ENCODE peak calls at places on chromosome X, in six cellular contexts. B is MCF 10A, T is endothelial cell, Z is DND-41, I is type B pancreatic cell, Y is right atrium auricular region. P is an unnamed sample.

GRCh38 chrX:141278306-141278705 is 36.0 kb upstream of the SPANXC start:
- DNase-seq in I (no peak), Z (no peak), T (peak), B (peak), Y (no peak), P (no peak)

GRCh38 chrX:46611658-46612362 is 38.2 kb downstream of the CHST7 start:
- DNase-seq in B (no peak), Z (peak), T (no peak), Y (no peak), I (no peak), P (no peak)

GRCh38 chrX:1395646-1396216 is 3.8 kb upstream of the SLC25A6 start:
- DNase-seq in T (no peak), Y (no peak), I (no peak), B (no peak), Z (no peak), P (no peak)

GRCh38 chrX:123756320-123756719 is 23.5 kb upstream of the THOC2 start:
- DNase-seq in B (no peak), Y (no peak), Z (no peak), T (no peak), I (no peak), P (no peak)

GRCh38 chrX:84123585-84123984 is 64.4 kb downstream of the RPS6KA6 start:
- DNase-seq in Y (no peak), I (no peak), T (no peak), B (no peak), Z (no peak), P (no peak)

GRCh38 chrX:39689374-39690104 is 408.2 kb downstream of the BCOR start:
- DNase-seq in B (no peak), Y (no peak), T (peak), I (no peak), Z (no peak), P (no peak)

GRCh38 chrX:150363561-150364346 is 637 bp downstream of the MAMLD1 start:
- DNase-seq in T (peak), Z (peak), I (no peak), Y (no peak), B (peak), P (no peak)

GRCh38 chrX:9785944-9786741 is at the start of gene SHROOM2:
- DNase-seq in I (no peak), T (peak), Y (no peak), B (no peak), Z (no peak), P (no peak)

GRCh38 chrX:102126863-102127262 is 1.4 kb downstream of the TCEAL2 start:
- DNase-seq in Z (no peak), B (no peak), Y (no peak), I (no peak), T (no peak), P (no peak)

GRCh38 chrX:108001218-108001814 is 19.1 kb upstream of the TEX13B start:
- DNase-seq in T (no peak), Y (no peak), B (peak), I (no peak), Z (peak), P (no peak)

GRCh38 chrX:78593701-78594100 is 65.4 kb downstream of the RTL3 start:
- DNase-seq in T (no peak), I (no peak), Z (no peak), Y (no peak), B (no peak), P (no peak)

GRCh38 chrX:80765226-80765625 is 44.5 kb downstream of the BRWD3 start:
- DNase-seq in Y (no peak), Z (no peak), B (peak), I (no peak), T (no peak), P (no peak)

GRCh38 chrX:16436348-16437188 is 213.4 kb upstream of the S100G start:
- DNase-seq in I (no peak), Z (peak), Y (peak), T (peak), B (peak), P (peak)

GRCh38 chrX:70434352-70434866 is 10.2 kb upstream of the DLG3 start:
- DNase-seq in I (peak), T (peak), B (peak), Z (peak), Y (peak), P (peak)

GRCh38 chrX:12948495-12948894 is 26.4 kb upstream of the TMSB4X start:
- DNase-seq in Y (no peak), B (no peak), T (no peak), I (no peak), Z (no peak), P (no peak)

GRCh38 chrX:153631931-153632611 is 14.9 kb upstream of the DUSP9 start:
- DNase-seq in T (no peak), I (no peak), B (no peak), Y (no peak), Z (no peak), P (no peak)

GRCh38 chrX:91435465-91435864 is 826 bp downstream of the PABPC5 start:
- DNase-seq in Y (no peak), Z (no peak), B (no peak), I (no peak), T (no peak), P (no peak)

GRCh38 chrX:144627947-144628346 is 619.4 kb upstream of the SPANXN1 start:
- DNase-seq in Z (no peak), B (peak), I (no peak), T (no peak), Y (no peak), P (no peak)

GRCh38 chrX:13495232-13495631 is 74.2 kb upstream of the EGFL6 start:
- DNase-seq in I (no peak), T (no peak), Z (no peak), Y (no peak), B (no peak), P (no peak)

GRCh38 chrX:107675823-107676555 is 47.7 kb downstream of the PRPS1 start:
- DNase-seq in T (no peak), B (peak), I (no peak), Y (no peak), Z (no peak), P (no peak)

GRCh38 chrX:11137543-11138139 is 26.5 kb downstream of the HCCS start:
- DNase-seq in Y (no peak), T (no peak), B (peak), I (no peak), Z (no peak), P (no peak)

GRCh38 chrX:107775734-107776511 is at the start of gene TSC22D3:
- DNase-seq in Y (peak), Z (no peak), B (peak), T (peak), I (no peak), P (no peak)

GRCh38 chrX:118179718-118180117 is 63.1 kb upstream of the KLHL13 start:
- DNase-seq in I (no peak), B (no peak), T (no peak), Y (no peak), Z (no peak), P (no peak)

GRCh38 chrX:16712825-16713155 is 321 bp upstream of the CTPS2 start:
- DNase-seq in I (no peak), Y (no peak), B (no peak), T (no peak), Z (no peak), P (no peak)

GRCh38 chrX:109472939-109473713 is 8.8 kb downstream of the GUCY2F start:
- DNase-seq in T (peak), Y (no peak), I (no peak), B (peak), Z (peak), P (no peak)

GRCh38 chrX:56554870-56555269 is 8.6 kb upstream of the UBQLN2 start:
- DNase-seq in Z (no peak), I (no peak), B (no peak), Y (no peak), T (no peak), P (no peak)

GRCh38 chrX:87636533-87636932 is 118.9 kb downstream of the KLHL4 start:
- DNase-seq in I (no peak), Z (peak), Y (no peak), B (no peak), T (no peak), P (no peak)

GRCh38 chrX:49862093-49862492 is 17.2 kb upstream of the USP27X start:
- DNase-seq in I (no peak), Z (no peak), T (no peak), B (no peak), Y (no peak), P (no peak)

GRCh38 chrX:38811515-38812239 is 10.4 kb downstream of the MID1IP1 start:
- DNase-seq in T (no peak), Z (no peak), Y (no peak), B (no peak), I (no peak), P (no peak)

GRCh38 chrX:147735364-147735763 is 176.4 kb upstream of the FMR1 start:
- DNase-seq in T (no peak), Z (no peak), Y (no peak), B (peak), I (no peak), P (no peak)

DNA sequence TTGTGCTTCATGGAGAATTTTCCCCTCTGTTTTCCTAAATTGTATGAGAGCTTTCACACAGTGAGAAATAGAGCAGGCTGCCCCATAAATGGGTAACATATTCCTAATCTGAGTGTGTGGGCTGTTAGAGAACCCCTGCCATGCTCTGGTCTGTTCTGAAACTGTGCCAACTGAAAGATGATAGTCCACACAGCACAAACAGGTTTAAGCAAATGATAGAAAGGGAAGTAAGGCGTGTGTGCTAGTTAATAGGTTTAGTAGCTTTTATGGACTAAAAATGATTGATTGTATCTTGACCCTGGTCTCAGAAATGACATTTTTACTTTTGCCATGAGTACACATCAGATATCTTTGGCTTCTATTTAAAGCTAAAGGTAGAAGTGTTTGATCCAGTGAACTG is 106.2 kb downstream of the PRRG1 start:
- DNase-seq in I (no peak), B (peak), Z (no peak), Y (no peak), T (no peak), P (no peak)
- TF ChIP-seq CTCF in I (no peak), B (no peak), Z (no peak), Y (no peak), T (no peak), P (no peak)

GRCh38 chrX:63128509-63128908 is 222.6 kb downstream of the SPIN4 start:
- DNase-seq in Z (peak), B (peak), T (no peak), I (no peak), Y (no peak), P (no peak)
- TF ChIP-seq CTCF in Z (peak), B (peak), T (peak), I (peak), Y (peak), P (no peak)

DNA sequence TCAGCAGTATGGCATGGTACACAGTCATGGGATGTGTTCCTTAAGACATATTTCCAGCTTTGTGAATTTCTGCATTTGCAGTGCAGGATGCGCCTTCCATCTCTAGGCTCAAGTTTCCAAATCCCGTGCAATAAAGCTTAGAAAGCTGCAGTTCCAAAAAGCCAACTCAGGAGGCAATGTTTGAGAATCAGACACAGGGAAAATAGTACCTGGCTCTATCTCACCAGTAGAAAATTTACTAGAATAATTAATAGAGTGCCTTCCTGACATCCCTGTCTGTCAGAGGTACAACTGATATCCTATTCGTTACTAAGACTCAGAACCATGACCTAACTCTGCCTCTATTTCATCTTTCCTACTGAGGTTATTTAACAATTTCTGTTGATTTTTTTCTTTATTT is 1333.0 kb downstream of the PCDH19 start:
- DNase-seq in T (no peak), Y (no peak), Z (no peak), I (no peak), B (no peak), P (no peak)
- TF ChIP-seq CTCF in T (no peak), Y (no peak), Z (no peak), I (peak), B (no peak), P (no peak)

GRCh38 chrX:129845616-129846190 is 2.0 kb upstream of the ZDHHC9 start:
- DNase-seq in Y (no peak), I (no peak), Z (no peak), T (no peak), B (no peak), P (no peak)
- TF ChIP-seq CTCF in Y (no peak), I (no peak), Z (no peak), T (no peak), B (no peak), P (no peak)

GRCh38 chrX:100615015-100615414 is 21.6 kb downstream of the TSPAN6 start:
- DNase-seq in Y (no peak), T (peak), B (peak), I (no peak), Z (no peak), P (no peak)
- TF ChIP-seq CTCF in Y (no peak), T (peak), B (peak), I (peak), Z (no peak), P (no peak)

DNA sequence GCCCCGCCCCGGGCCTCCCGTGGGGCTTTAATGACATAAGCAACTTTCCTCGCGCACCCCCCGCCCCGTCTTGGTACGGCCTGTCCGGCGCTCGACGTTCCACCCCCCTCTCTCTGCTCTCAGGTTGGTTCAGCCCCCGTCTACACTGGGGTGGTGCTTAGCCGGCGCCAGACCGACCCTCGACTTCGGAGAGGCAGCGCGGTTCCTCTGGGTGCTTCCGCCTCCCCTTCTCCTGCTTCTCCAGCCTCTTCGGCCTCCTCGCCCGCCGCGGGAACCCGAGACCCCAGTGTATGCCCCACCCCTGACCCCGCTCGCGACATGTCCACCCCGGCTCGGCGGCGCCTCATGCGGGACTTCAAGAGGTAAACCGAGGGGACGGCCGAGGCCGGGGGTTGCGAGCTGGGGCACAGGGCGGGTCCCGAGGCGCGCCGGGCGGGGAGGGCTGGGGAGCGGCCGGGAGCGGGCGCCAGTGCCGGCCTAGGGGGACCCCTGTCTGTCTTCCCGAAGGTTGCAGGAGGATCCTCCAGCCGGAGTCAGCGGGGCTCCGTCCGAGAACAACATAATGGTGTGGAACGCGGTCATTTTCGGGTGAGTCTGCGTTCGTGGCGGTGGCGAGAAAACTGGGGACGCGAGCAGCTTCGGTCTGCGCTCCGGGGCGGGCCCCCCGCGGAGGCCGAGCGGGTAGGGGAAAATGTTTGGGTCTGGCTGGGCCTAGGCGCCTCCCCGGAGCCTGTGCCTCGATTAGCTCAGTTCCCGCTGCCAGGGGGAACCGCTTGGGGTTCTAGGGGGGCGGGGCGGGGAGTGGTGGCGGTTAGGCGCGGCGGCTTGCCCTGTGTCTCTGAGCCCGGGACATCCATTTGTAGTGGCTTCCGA is at the start of gene UBE2A:
- DNase-seq in Y (peak), T (peak), Z (peak), I (peak), B (peak), P (peak)
- TF ChIP-seq CTCF in Y (no peak), T (peak), Z (peak), I (peak), B (peak), P (no peak)

GRCh38 chrX:115639481-115639880 is 78.5 kb downstream of the PLS3 start:
- DNase-seq in T (no peak), B (no peak), Z (no peak), Y (no peak), I (no peak), P (no peak)

GRCh38 chrX:115642304-115642703 is 81.3 kb downstream of the PLS3 start:
- DNase-seq in T (peak), Y (no peak), I (no peak), B (no peak), Z (no peak), P (no peak)

GRCh38 chrX:115642895-115643530 is 82.0 kb downstream of the PLS3 start:
- DNase-seq in B (peak), Z (peak), I (no peak), T (peak), Y (no peak), P (no peak)
- TF ChIP-seq CTCF in B (peak), Z (peak), I (peak), T (peak), Y (peak), P (no peak)

DNA sequence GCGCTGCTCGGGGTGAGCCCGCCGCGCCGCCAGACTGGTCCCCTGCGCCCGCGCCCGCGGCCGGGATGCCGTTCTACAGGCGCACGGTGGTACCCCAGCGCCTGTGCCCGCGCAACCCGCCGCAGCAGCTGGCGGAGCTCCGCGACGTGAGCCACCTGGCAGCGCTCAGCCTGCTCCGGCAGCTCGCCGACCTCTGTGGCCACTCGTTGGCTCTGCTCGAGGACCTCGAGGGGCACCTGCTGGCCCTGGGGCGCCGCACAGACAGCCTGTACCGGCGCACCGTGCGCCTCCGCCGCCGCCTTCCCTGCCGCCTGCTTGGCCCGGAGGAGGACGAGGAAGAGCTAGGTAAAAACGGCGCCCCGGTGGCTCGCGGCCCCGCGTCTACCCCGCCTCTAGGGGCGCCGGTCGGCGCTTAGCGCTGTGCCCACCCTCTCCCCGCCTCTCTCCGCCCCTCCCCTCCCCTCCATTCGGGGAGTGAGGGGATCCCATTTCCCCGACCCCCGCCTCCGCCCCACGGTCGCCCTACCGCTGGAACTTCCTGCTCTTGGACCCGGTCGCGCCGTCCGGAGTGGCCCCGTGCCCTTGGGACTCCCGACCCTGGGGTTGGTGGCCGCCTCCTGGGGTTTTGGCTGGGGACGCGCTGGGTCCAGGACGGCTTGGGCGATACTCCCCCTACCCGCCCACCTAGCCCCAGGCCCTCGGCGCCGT is 532 bp downstream of the NHSL2 start:
- DNase-seq in I (no peak), T (peak), B (no peak), Y (no peak), Z (no peak), P (no peak)
- TF ChIP-seq CTCF in I (peak), T (peak), B (peak), Y (no peak), Z (no peak), P (no peak)

P was measured in omental fat pad.